ENCODE peak calls at places on chromosome 21, in eight cellular contexts. I, A, P, R, G, X, K and E are unnamed samples.

GRCh38 chr21:45420623-45421041 is 15.7 kb downstream of the COL18A1 start:
- DNase-seq in P (no peak), G (peak; percentile 39), R (no peak), X (no peak), A (peak; percentile 57), I (peak; percentile 71), K (no peak), E (peak; percentile 93)

GRCh38 chr21:17829472-17829871 is 10.3 kb upstream of the C21orf91 start:
- DNase-seq in A (no peak), K (no peak), X (no peak), P (no peak), I (no peak), G (no peak), R (no peak), E (no peak)

GRCh38 chr21:35860181-35860869 is 200.0 kb downstream of the SETD4 start:
- DNase-seq in K (no peak), A (no peak), I (no peak), G (no peak), R (no peak), X (no peak), P (no peak), E (no peak)

GRCh38 chr21:27561116-27561515 is 594.2 kb upstream of the ADAMTS5 start:
- DNase-seq in R (peak; percentile 24), P (no peak), A (no peak), G (peak; percentile 87), I (no peak), K (no peak), X (no peak), E (no peak)

GRCh38 chr21:28893687-28894086 is 99.0 kb downstream of the LTN1 start:
- DNase-seq in I (no peak), K (no peak), A (no peak), R (no peak), G (no peak), X (no peak), P (no peak), E (no peak)

GRCh38 chr21:36792505-36792967 is 93.6 kb downstream of the SIM2 start:
- DNase-seq in G (peak; percentile 59), R (no peak), K (no peak), A (no peak), I (no peak), P (no peak), X (peak; percentile 23), E (no peak)

GRCh38 chr21:25942145-25942544 is 207.4 kb downstream of the GABPA start:
- DNase-seq in K (no peak), X (no peak), R (no peak), A (no peak), P (no peak), G (no peak), I (no peak), E (no peak)

GRCh38 chr21:14531927-14532326 is 14.2 kb downstream of the SAMSN1 start:
- DNase-seq in X (no peak), I (no peak), K (no peak), G (no peak), A (peak; percentile 52), R (no peak), P (no peak), E (no peak)

GRCh38 chr21:29145354-29145782 is 14.9 kb downstream of the MAP3K7CL start:
- DNase-seq in X (no peak), R (peak; percentile 27), I (no peak), P (peak; percentile 60), G (peak; percentile 63), K (no peak), A (no peak), E (no peak)

GRCh38 chr21:36654341-36654740 is 44.6 kb upstream of the SIM2 start:
- DNase-seq in P (peak; percentile 85), A (no peak), X (no peak), I (no peak), K (no peak), R (no peak), G (no peak), E (no peak)

GRCh38 chr21:23475518-23476189 is 2131.6 kb downstream of the MRPL39 start:
- DNase-seq in A (no peak), I (no peak), K (no peak), P (no peak), X (no peak), G (no peak), R (no peak), E (no peak)

GRCh38 chr21:18373631-18374030 is 30.0 kb downstream of the TMPRSS15 start:
- DNase-seq in G (no peak), R (no peak), K (no peak), I (no peak), P (no peak), A (no peak), X (no peak), E (no peak)

GRCh38 chr21:33367309-33367973 is 35.8 kb upstream of the IFNGR2 start:
- DNase-seq in G (no peak), K (no peak), P (no peak), X (no peak), R (no peak), I (no peak), A (peak; percentile 29), E (no peak)

GRCh38 chr21:35962917-35963316 is 97.4 kb downstream of the SETD4 start:
- DNase-seq in R (no peak), X (no peak), A (no peak), K (no peak), P (no peak), I (no peak), G (no peak), E (no peak)

GRCh38 chr21:36929622-36930021 is 36.8 kb downstream of the HLCS start:
- DNase-seq in G (no peak), R (no peak), K (no peak), I (peak; percentile 78), P (peak; percentile 39), A (peak; percentile 32), X (no peak), E (no peak)

GRCh38 chr21:45386336-45386727 is 18.6 kb upstream of the COL18A1 start:
- DNase-seq in G (peak; percentile 32), P (peak; percentile 19), A (no peak), K (no peak), I (peak; percentile 36), X (no peak), R (peak; percentile 18), E (no peak)

GRCh38 chr21:41745971-41746743 is 20.7 kb downstream of the RIPK4 start:
- DNase-seq in K (no peak), X (no peak), R (no peak), G (peak; percentile 41), P (no peak), A (no peak), I (no peak), E (no peak)
- TF ChIP-seq CTCF in K (no peak), X (no peak), R (no peak), G (no peak), P (no peak), A (peak; percentile 37), I (no peak), E (no peak)

DNA sequence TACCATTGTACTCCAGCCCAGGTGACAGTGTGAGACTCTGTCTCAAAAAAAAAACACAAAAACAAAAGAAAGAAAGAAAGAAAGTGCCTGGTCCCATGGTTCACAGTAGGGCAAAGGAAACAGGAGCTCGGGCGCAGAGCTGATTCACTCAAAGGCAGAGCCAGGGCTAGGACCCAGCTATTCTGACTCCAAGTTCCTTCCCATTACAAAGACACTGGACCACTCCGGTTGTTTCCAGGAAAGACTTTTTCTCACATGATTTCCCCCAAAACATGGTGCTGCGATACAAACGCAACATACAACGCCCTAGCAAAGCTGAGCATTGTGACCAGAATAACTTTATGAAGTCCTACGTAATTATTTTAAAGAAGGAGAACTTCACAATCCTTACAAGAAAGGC is 10.7 kb downstream of the ABCG1 start:
- DNase-seq in X (no peak), I (no peak), A (no peak), G (no peak), P (no peak), K (no peak), R (no peak), E (no peak)
- H3K4me3 ChIP-seq in X (no peak overlapping the region), I (no peak overlapping the region), A (no peak overlapping the region), G (no peak overlapping the region), P (no peak overlapping the region), K (no peak overlapping the region), R (no peak overlapping the region), E (no peak overlapping the region)

GRCh38 chr21:30958737-30959136 is 77.4 kb upstream of the KRTAP11-1 start:
- DNase-seq in P (no peak), X (no peak), I (no peak), K (no peak), G (no peak), A (no peak), R (no peak), E (no peak)

GRCh38 chr21:30962013-30962412 is 76.3 kb downstream of the KRTAP19-8 start:
- DNase-seq in K (no peak), G (no peak), X (no peak), I (no peak), A (peak; percentile 10), R (no peak), P (no peak), E (no peak)
- TF ChIP-seq CTCF in K (no peak), G (no peak), X (peak; percentile 25), I (no peak), A (peak; percentile 27), R (no peak), P (no peak), E (no peak)

GRCh38 chr21:41361786-41362604 is at the start of gene MX2:
- DNase-seq in I (no peak), P (no peak), A (no peak), G (peak; percentile 87), K (peak; percentile 76), X (peak; percentile 94), R (peak; percentile 71), E (peak; percentile 78)

GRCh38 chr21:41365377-41366107 is 3.7 kb downstream of the MX2 start:
- DNase-seq in K (no peak), P (no peak), X (no peak), G (no peak), I (no peak), R (no peak), A (no peak), E (peak; percentile 28)

GRCh38 chr21:41362605-41363369 is 960 bp downstream of the MX2 start:
- DNase-seq in A (no peak), G (no peak), X (no peak), R (no peak), I (no peak), K (no peak), P (no peak), E (no peak)

GRCh38 chr21:41364308-41364707 is 2.5 kb downstream of the MX2 start:
- DNase-seq in G (no peak), X (no peak), P (no peak), A (no peak), I (no peak), R (no peak), K (no peak), E (peak; percentile 3)

DNA sequence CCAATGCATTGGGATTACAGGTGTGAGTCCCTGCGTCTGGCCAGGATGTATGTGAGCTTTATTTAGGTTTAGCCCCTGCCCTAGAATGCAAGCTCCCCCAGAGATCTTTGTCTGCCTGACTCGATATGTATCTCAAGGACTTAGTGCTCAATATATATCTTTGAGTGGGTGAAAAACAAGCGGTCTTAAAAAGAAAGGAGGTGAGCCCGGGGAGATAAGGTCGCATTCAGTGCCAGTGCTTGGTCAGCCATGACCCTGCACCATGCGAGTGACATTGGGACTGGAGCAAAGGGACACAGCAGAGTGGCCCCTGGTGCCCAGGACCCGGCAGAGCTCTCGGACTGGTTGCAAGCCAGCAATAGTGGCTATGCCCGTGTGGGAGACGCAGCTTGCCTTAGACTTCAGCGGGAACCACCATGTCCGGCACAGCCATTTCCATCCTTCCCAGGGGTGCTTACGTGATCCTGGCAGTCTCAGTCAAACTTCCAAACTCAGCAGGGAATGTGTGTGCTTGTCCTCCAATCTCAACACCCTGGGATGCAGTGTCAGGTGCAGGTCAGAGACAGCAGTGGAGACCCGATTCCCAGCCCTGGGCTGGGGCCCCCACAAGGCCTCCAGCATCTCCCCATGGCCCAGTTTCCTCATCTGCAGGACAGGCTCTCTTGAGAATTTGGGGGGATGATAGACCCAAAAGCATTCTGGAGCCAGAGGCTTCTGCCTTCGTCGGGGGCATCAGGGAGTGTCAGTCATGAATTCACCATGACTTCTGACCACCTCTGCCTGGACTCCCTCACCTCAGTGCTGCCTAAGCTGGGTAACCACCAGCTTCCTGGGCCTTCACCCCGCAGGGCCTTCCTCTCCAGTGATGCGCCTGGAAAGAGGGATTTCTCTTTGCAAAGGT is 1.8 kb downstream of the MX2 start:
- DNase-seq in R (no peak), G (no peak), I (no peak), P (no peak), X (peak; percentile 52), K (no peak), A (no peak), E (peak; percentile 72)
- H3K4me3 ChIP-seq in R (no peak overlapping the region), G (no peak overlapping the region), I (no peak overlapping the region), P (no peak overlapping the region), X (no peak overlapping the region), K (no peak overlapping the region), A (no peak overlapping the region), E (no peak overlapping the region)